ENCODE peak calls at places on chromosomes 4 and X, in five cellular contexts. X, M, Y, C and R are unnamed samples.

GRCh38 chr4:181832305-181832704 is 410.9 kb upstream of the TENM3 start:
- DNase-seq in M (no peak), Y (no peak), C (no peak), X (no peak), R (no peak)

GRCh38 chr4:147682755-147683154 is 1.2 kb downstream of the PRMT9 start:
- DNase-seq in X (no peak), C (no peak), Y (no peak), M (no peak), R (no peak)

GRCh38 chr4:78362310-78362709 is 189.3 kb upstream of the ANXA3 start:
- DNase-seq in M (no peak), X (no peak), C (no peak), Y (no peak), R (no peak)

GRCh38 chr4:1943928-1944327 is 64.8 kb downstream of the NELFA start:
- DNase-seq in C (no peak), Y (no peak), M (no peak), X (no peak), R (no peak)

GRCh38 chrX:33831211-33831610 is 300.9 kb downstream of the FAM47A start:
- DNase-seq in Y (no peak), C (no peak), M (no peak), X (no peak), R (no peak)

GRCh38 chrX:29468911-29469494 is 746.4 kb upstream of the MAGEB2 start:
- DNase-seq in M (no peak), X (no peak), C (no peak), Y (peak), R (no peak)

GRCh38 chr4:141569141-141569540 is 67.2 kb upstream of the IL15 start:
- DNase-seq in C (no peak), Y (peak), X (no peak), M (no peak), R (no peak)

GRCh38 chr4:181952478-181952877 is 290.7 kb upstream of the TENM3 start:
- DNase-seq in Y (peak), X (peak), M (no peak), C (no peak), R (no peak)

GRCh38 chr4:74364649-74365491 is at the start of gene EREG:
- DNase-seq in X (peak), M (peak), C (peak), Y (peak), R (peak)

GRCh38 chr4:186887211-186887785 is 163.6 kb upstream of the FAT1 start:
- DNase-seq in Y (peak), C (no peak), M (peak), X (peak), R (peak)

GRCh38 chrX:118644378-118644777 is 83.0 kb upstream of the IL13RA1 start:
- DNase-seq in X (peak), Y (peak), C (peak), M (no peak), R (peak)

GRCh38 chrX:153782871-153783270 is 2.0 kb downstream of the SRPK3 start:
- DNase-seq in X (no peak), C (no peak), Y (no peak), M (no peak), R (no peak)

GRCh38 chr4:165325732-165326512 is 1.5 kb upstream of the MSMO1 start:
- DNase-seq in M (no peak), X (peak), Y (peak), C (peak), R (peak)

GRCh38 chr4:173801876-173802713 is 272.1 kb upstream of the HAND2 start:
- DNase-seq in X (no peak), M (no peak), C (no peak), Y (no peak), R (no peak)

GRCh38 chr4:93710101-93710846 is 118.3 kb upstream of the ATOH1 start:
- DNase-seq in X (peak), C (peak), Y (no peak), M (peak), R (no peak)

GRCh38 chrX:76555816-76556215 is 128.3 kb downstream of the MAGEE1 start:
- DNase-seq in M (peak), Y (no peak), C (peak), X (peak), R (peak)

GRCh38 chr4:154944996-154945395 is 163.9 kb downstream of the RBM46 start:
- DNase-seq in C (no peak), M (no peak), Y (no peak), X (peak), R (no peak)

GRCh38 chr4:152936446-152937279 is 540 bp downstream of the FHDC1 start:
- DNase-seq in M (peak), X (peak), C (no peak), Y (peak), R (peak)

GRCh38 chr4:82362565-82362964 is 11.2 kb downstream of the HNRNPD start:
- DNase-seq in Y (no peak), X (no peak), M (no peak), C (no peak), R (no peak)

GRCh38 chrX:49171752-49172279 is at the start of gene PLP2:
- DNase-seq in X (peak), Y (peak), M (no peak), C (no peak), R (peak)

GRCh38 chr4:3827616-3828492 is 61.7 kb downstream of the ADRA2C start:
- DNase-seq in C (no peak), Y (peak), X (no peak), M (no peak), R (no peak)

GRCh38 chrX:133726211-133726630 is 259.2 kb downstream of the GPC3 start:
- DNase-seq in X (peak), C (peak), M (no peak), Y (peak), R (no peak)

GRCh38 chr4:185396724-185397402 is at the start of gene ANKRD37:
- DNase-seq in C (no peak), Y (peak), M (no peak), X (peak), R (peak)

GRCh38 chrX:133645977-133646750 is 230.9 kb upstream of the GPC4 start:
- DNase-seq in Y (peak), M (no peak), X (peak), C (no peak), R (peak)

GRCh38 chr4:569958-570667 is 6.0 kb downstream of the TMEM271 start:
- DNase-seq in C (no peak), M (no peak), X (no peak), Y (no peak), R (no peak)

GRCh38 chr4:154741877-154742851 is 1.6 kb upstream of the LRAT start:
- DNase-seq in C (no peak), X (no peak), M (peak), Y (peak), R (no peak)

GRCh38 chr4:2313366-2313765 is 51.5 kb upstream of the MXD4 start:
- DNase-seq in X (no peak), C (no peak), M (no peak), Y (no peak), R (peak)

GRCh38 chr4:151865327-151865726 is 104.5 kb upstream of the GATB start:
- DNase-seq in M (no peak), X (no peak), Y (no peak), C (no peak), R (no peak)

GRCh38 chr4:153579410-153579809 is 104.7 kb upstream of the TLR2 start:
- DNase-seq in M (no peak), Y (no peak), C (no peak), X (no peak), R (no peak)

GRCh38 chr4:84799318-84799717 is 167.2 kb downstream of the WDFY3 start:
- DNase-seq in C (no peak), Y (no peak), X (no peak), M (no peak), R (no peak)

GRCh38 chrX:135697614-135698013 is 15.8 kb upstream of the CT45A1 start:
- DNase-seq in M (no peak), Y (no peak), C (no peak), X (no peak), R (no peak)

GRCh38 chrX:154348646-154349358 is 25.6 kb downstream of the FLNA start:
- DNase-seq in X (no peak), Y (no peak), C (no peak), M (no peak), R (no peak)

GRCh38 chrX:118526149-118526548 is 30.5 kb downstream of the DOCK11 start:
- DNase-seq in X (no peak), Y (no peak), C (no peak), M (no peak), R (no peak)

GRCh38 chrX:106917830-106918500 is 2.2 kb upstream of the CLDN2 start:
- DNase-seq in M (no peak), X (peak), Y (peak), C (peak), R (no peak)

GRCh38 chr4:40372651-40373050 is 37.5 kb downstream of the CHRNA9 start:
- DNase-seq in M (no peak), C (no peak), Y (no peak), X (no peak), R (no peak)

GRCh38 chr4:40363382-40363920 is 28.3 kb downstream of the CHRNA9 start:
- DNase-seq in X (no peak), M (no peak), C (no peak), Y (no peak), R (peak)

GRCh38 chr4:40363945-40364344 is 28.8 kb downstream of the CHRNA9 start:
- DNase-seq in C (no peak), X (no peak), M (no peak), Y (no peak), R (no peak)

GRCh38 chr4:40369437-40370278 is 34.5 kb downstream of the CHRNA9 start:
- DNase-seq in M (no peak), Y (no peak), X (no peak), C (no peak), R (no peak)

DNA sequence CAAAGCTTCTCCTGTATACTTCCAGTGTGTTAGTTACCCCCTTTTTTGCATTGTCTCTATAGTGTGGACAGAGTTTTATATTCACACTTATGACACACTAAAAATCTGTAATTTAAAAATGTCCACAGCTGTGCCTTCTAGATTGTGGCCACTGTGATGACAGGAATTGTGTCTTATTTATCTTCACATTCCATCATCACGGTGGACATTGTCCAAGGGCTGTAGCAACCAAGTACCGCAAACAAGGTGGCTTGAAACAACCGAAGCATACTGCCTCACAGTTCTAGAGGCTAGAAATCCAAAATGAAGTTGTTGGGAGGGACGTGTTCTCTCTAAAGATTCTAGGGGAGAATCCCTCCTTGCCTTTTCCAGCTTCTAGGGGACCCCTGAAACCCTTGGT is 32.3 kb downstream of the CHRNA9 start:
- DNase-seq in Y (no peak), C (no peak), M (no peak), X (no peak), R (peak)
- H3K27ac ChIP-seq in Y (no peak), C (no peak), M (no peak), X (no peak), R (no peak)

DNA sequence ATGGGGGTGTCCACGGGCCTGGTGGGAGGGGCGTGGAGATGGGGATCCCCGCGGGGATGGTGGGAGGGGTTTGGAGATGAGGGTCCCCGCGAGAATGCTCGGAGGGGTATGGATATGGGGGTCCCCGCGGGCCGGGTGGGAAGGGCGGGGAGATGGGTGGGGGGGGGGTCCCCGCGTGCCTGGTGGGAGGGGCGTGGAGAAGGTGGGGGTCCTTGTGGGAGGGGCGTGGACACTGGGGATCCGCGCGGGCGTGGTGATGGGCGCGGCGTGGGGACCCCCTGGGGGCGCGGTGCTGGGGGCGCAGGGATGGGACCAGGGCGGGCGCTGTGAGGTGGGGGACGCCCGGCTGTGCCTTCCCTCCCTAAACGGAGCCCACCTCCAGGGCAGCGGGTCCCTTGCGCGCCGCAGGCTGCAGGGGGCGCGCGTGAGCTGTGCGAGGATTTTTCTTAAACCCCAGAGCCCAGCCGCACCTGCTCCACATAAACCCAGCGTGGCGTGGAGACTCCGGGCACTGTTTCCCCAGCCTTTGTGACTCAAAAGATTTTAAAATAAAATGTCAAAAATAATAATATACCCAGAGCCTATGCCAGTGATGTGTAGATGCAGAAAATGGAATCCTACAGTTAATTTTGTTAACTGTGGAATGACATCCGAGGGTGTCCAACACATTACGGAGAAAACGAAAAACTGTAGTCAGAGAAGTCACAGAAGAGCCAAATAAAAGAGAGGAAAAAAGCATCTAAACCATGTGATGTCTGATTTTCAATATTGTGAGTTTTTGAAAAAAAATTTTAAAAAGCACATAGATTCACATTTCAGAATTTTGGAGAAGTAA is 1.5 kb upstream of the ASMTL start:
- DNase-seq in X (peak), Y (peak), C (peak), M (peak), R (peak)
- H3K4me3 ChIP-seq in X (no peak), Y (no peak), C (no peak), M (peak), R (peak)

DNA sequence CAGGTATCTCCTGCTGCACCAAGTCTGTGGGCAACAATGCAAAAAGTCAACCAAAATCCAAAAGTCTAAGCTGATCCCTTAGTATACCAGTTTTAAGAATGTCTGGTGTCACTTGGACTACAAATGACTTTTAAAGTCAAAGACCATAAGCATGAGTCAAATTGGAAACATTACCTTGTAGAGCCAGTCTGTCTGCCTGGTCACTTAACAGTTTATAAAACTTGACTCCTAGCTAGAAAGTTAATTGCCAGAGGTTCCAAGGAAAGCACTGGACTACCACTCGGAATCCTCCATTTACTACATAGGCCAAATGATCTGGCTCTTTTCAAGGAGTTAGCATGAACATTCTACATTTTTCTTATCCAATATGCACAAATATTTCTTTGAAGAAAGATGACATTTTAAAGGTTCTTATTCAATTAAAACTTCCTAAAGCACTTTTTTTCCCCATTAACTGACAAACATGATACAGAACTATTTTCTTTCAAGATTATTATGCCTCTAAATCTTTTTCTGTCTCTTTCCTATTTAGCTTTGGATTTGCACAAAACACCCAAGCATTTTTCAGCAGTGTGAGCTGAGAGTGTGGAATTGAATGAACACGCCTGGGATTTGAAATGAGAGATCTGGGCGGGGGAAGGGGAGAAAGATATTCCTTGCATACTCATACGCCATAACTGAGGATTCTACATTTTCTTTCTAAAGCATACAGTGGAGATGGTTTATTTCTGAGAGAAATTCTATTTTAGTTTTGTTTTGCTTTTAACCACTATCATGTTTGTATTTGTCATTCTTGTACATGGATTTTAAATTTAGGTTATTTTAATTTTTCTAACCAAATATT is 188.4 kb downstream of the SHROOM3 start:
- DNase-seq in C (no peak), Y (no peak), X (no peak), M (no peak), R (peak)
- H3K9ac ChIP-seq in C (no peak), Y (peak), X (peak), M (no peak), R (no peak)

DNA sequence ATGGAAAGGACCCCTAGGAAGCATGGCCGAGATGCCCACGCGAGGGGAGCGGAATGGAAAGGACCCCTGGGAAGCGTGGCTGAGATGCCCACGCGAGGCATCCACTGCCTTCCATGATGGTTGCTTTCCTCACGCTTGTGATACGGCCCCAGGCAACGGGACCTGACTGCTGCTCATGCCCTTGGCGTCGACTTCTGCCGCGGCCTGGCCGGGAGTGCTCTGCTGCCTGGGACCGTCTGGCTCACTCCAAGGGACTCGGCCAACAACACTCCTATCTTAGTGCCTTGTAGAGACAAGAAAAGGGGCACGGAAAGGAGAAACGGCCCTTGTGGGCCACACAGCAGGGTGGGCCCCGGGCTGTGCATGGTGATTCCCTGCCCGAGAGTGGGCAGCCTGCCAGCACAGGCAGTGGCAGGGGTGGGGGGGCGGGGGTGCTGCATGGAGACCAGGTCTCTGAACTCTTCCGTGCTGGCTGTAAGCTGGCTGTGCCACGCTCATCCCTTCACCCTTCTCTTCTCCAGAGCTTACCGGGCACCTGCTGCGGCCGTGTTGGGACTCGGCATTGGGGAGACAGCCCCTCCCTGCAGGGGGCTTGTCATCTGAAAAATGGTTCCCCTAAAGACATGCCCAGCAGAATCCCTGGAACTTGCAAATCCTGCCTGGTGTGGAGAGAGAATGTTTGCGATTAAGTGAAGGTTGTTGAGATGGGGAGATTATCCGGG is 38.6 kb upstream of the HMX1 start:
- DNase-seq in C (no peak), X (no peak), Y (no peak), M (no peak), R (no peak)
- H3K27ac ChIP-seq in C (no peak), X (no peak), Y (no peak), M (no peak), R (no peak)

GRCh38 chrX:40007746-40008705 is 89.7 kb downstream of the BCOR start:
- DNase-seq in Y (no peak), X (no peak), M (no peak), C (no peak), R (no peak)

GRCh38 chrX:40006025-40007017 is 91.4 kb downstream of the BCOR start:
- DNase-seq in X (no peak), Y (no peak), C (no peak), M (no peak), R (peak)

GRCh38 chrX:40008841-40009461 is 88.8 kb downstream of the BCOR start:
- DNase-seq in X (no peak), M (no peak), Y (no peak), C (no peak), R (peak)

GRCh38 chrX:40005290-40006011 is 92.3 kb downstream of the BCOR start:
- DNase-seq in X (no peak), C (no peak), Y (no peak), M (no peak), R (no peak)

DNA sequence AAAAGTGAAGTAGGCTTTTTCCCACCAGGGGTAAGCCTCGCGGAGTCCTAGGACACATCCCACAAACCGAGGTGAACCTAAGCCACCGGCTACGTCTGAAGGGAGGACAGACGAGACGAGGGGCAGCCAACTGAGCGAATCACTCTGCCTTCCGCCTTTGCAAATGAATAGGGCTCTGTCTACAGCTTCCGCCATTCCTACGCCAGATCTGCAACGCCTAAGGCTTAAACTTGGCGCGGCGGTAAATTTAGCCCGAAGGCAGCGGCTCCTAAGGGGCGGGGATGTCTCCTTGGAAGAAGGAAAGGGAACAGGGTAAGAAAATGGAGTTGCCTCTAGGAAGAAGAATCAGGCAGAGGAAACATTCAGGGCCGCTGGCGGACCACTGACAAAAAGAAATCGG is 90.6 kb downstream of the BCOR start:
- DNase-seq in Y (no peak), M (no peak), C (no peak), X (no peak), R (peak)
- H3K4me3 ChIP-seq in Y (no peak), M (no peak), C (no peak), X (no peak), R (no peak)